ENCODE peak calls at places on chromosomes 3 and 15, in eight cellular contexts. U is endothelial cell of umbilical vein, A is heart right ventricle, M is neural progenitor cell, N is heart left ventricle, Q is IMR-90, T is body of pancreas, J is A549. C is an unnamed sample.

GRCh38 chr3:177401375-177401774 is 204.1 kb upstream of the TBL1XR1 start:
- DNase-seq in U (no peak), A (no peak), M (no peak), N (no peak), Q (no peak), T (no peak), J (no peak), C (no peak)

GRCh38 chr15:43911235-43911661 is 84.4 kb downstream of the WDR76 start:
- DNase-seq in U (peak), A (no peak), M (no peak), N (peak), Q (peak), T (no peak), J (peak), C (no peak)

GRCh38 chr15:77983708-77984445 is 93.6 kb downstream of the TBC1D2B start:
- DNase-seq in U (no peak), A (no peak), M (no peak), N (peak), Q (no peak), T (no peak), J (no peak), C (no peak)

GRCh38 chr3:8542190-8542980 is 40.8 kb downstream of the LMCD1 start:
- DNase-seq in U (no peak), A (no peak), M (no peak), N (no peak), Q (no peak), T (no peak), J (no peak), C (no peak)

GRCh38 chr3:184178522-184179138 is 4.0 kb downstream of the AP2M1 start:
- DNase-seq in U (no peak), A (no peak), M (no peak), N (no peak), Q (peak), T (no peak), J (no peak), C (no peak)

GRCh38 chr15:84980196-84981053 is 1.2 kb upstream of the PDE8A start:
- DNase-seq in U (peak), A (peak), M (peak), N (peak), Q (peak), T (peak), J (peak), C (no peak)

GRCh38 chr15:98120561-98120960 is 160.1 kb downstream of the ARRDC4 start:
- DNase-seq in U (no peak), A (no peak), M (no peak), N (no peak), Q (no peak), T (no peak), J (no peak), C (peak)

GRCh38 chr15:63396546-63396939 is 14.9 kb upstream of the CA12 start:
- DNase-seq in U (no peak), A (no peak), M (peak), N (no peak), Q (peak), T (peak), J (no peak), C (no peak)

GRCh38 chr3:72347819-72348319 is 500.4 kb downstream of the SHQ1 start:
- DNase-seq in U (peak), A (peak), M (peak), N (peak), Q (no peak), T (peak), J (no peak), C (peak)

GRCh38 chr15:44296625-44297524 is 8.4 kb downstream of the GOLM2 start:
- DNase-seq in U (peak), A (no peak), M (no peak), N (no peak), Q (peak), T (peak), J (peak), C (no peak)

GRCh38 chr15:76866008-76866407 is 39.1 kb downstream of the SCAPER start:
- DNase-seq in U (no peak), A (no peak), M (no peak), N (peak), Q (peak), T (no peak), J (no peak), C (no peak)

GRCh38 chr15:42157981-42158765 is 1.7 kb upstream of the PLA2G4F start:
- DNase-seq in U (no peak), A (no peak), M (no peak), N (no peak), Q (peak), T (no peak), J (no peak), C (no peak)

GRCh38 chr3:184532940-184533732 is 28.4 kb upstream of the EPHB3 start:
- DNase-seq in U (no peak), A (no peak), M (no peak), N (no peak), Q (no peak), T (no peak), J (no peak), C (no peak)

GRCh38 chr15:100958326-100959065 is 39.3 kb downstream of the LRRK1 start:
- DNase-seq in U (peak), A (no peak), M (no peak), N (no peak), Q (peak), T (no peak), J (peak), C (no peak)

GRCh38 chr3:123151251-123151705 is 50.5 kb upstream of the SEC22A start:
- DNase-seq in U (no peak), A (no peak), M (no peak), N (no peak), Q (no peak), T (no peak), J (no peak), C (no peak)
- H3K27ac ChIP-seq in U (no peak), A (no peak), M (no peak), N (no peak), Q (no peak), T (no peak), J (no peak), C (no peak)

GRCh38 chr3:59101091-59101738 is 51.4 kb upstream of the CFAP20DC start:
- DNase-seq in U (no peak), A (no peak), M (no peak), N (no peak), Q (no peak), T (no peak), J (no peak), C (peak)

GRCh38 chr3:59108091-59108815 is 58.4 kb upstream of the CFAP20DC start:
- DNase-seq in U (no peak), A (no peak), M (no peak), N (no peak), Q (peak), T (no peak), J (no peak), C (no peak)

GRCh38 chr3:59103552-59103951 is 53.7 kb upstream of the CFAP20DC start:
- DNase-seq in U (no peak), A (no peak), M (no peak), N (no peak), Q (no peak), T (no peak), J (no peak), C (no peak)

GRCh38 chr3:59106085-59106629 is 56.3 kb upstream of the CFAP20DC start:
- DNase-seq in U (no peak), A (no peak), M (no peak), N (no peak), Q (no peak), T (no peak), J (no peak), C (no peak)
- H3K27ac ChIP-seq in U (no peak), A (no peak), M (no peak), N (no peak), Q (no peak), T (no peak), J (no peak), C (no peak)

GRCh38 chr3:150960708-150961684 is 11.5 kb downstream of the CLRN1 start:
- DNase-seq in U (no peak), A (no peak), M (no peak), N (no peak), Q (no peak), T (no peak), J (no peak), C (no peak)
- H3K27ac ChIP-seq in U (no peak), A (no peak), M (no peak), N (no peak), Q (no peak), T (no peak), J (no peak), C (no peak)

GRCh38 chr3:85737846-85738245 is 779.1 kb downstream of the CADM2 start:
- DNase-seq in U (no peak), A (no peak), M (no peak), N (no peak), Q (peak), T (no peak), J (no peak), C (no peak)
- H3K27ac ChIP-seq in U (no peak), A (no peak), M (no peak), N (no peak), Q (no peak), T (no peak), J (peak), C (no peak)

GRCh38 chr15:67882487-67883227 is 42.8 kb upstream of the RNU6-1 start:
- DNase-seq in U (no peak), A (no peak), M (no peak), N (no peak), Q (peak), T (peak), J (no peak), C (no peak)
- H3K27ac ChIP-seq in U (no peak), A (no peak), M (no peak), N (no peak), Q (no peak), T (peak), J (peak), C (no peak)

GRCh38 chr3:172137287-172138030 is 98.1 kb downstream of the FNDC3B start:
- DNase-seq in U (peak), A (no peak), M (no peak), N (no peak), Q (no peak), T (no peak), J (no peak), C (no peak)

GRCh38 chr3:172134352-172134751 is 95.0 kb downstream of the FNDC3B start:
- DNase-seq in U (no peak), A (no peak), M (no peak), N (no peak), Q (no peak), T (no peak), J (no peak), C (no peak)

GRCh38 chr3:172135185-172135584 is 95.8 kb downstream of the FNDC3B start:
- DNase-seq in U (peak), A (no peak), M (no peak), N (no peak), Q (no peak), T (no peak), J (no peak), C (no peak)

GRCh38 chr3:172138031-172138538 is 98.7 kb downstream of the FNDC3B start:
- DNase-seq in U (no peak), A (no peak), M (no peak), N (no peak), Q (no peak), T (no peak), J (no peak), C (no peak)

DNA sequence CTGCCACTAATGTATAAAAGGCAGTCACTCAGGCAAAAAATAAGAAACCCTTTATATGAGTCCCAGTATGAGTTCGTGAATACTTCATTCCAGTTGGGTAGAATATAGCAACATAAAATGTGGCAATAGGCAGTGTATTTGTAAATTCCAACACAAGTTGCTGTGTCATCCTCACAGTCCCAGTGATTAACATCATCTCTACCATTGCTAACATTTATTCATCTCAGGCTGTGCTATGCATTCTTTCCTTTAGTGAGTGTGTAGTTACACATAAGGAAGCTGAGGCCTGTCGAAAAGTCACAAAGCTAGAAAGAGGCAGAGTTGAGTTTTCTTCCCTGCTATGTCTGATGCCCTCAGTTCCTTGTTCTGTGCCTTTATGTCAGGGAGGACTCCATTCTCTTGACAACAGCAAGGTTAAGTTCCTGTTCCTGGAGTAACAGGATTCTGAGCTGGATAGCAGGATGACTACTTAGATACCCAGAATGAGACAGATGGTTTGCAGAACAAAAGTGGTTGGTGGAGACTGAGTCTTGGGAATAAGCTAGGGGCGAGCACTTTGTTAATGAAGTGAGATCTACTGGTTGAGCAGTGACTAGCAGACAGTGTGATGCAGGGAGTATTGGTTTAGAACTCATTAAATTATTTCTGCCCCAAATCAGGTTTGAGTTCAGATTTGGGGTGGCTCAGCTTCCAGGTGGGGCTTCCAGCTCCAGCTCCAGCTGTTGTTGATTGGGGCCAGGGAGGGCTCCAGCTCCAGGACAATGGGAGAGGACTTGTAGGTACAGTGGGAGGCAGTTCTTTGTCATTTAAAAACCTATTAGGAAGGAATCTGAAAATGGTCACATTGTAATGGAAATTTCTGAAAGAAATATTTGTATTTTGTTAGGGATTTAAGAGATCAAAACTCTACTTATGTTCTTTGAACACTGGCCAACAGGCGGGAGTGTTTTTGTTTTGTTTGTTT is 96.7 kb downstream of the FNDC3B start:
- DNase-seq in U (peak), A (no peak), M (no peak), N (no peak), Q (peak), T (no peak), J (no peak), C (no peak)
- H3K27ac ChIP-seq in U (peak), A (no peak), M (peak), N (peak), Q (peak), T (peak), J (peak), C (peak)

GRCh38 chr3:3133490-3133889 is 6.8 kb downstream of the TRNT1 start:
- DNase-seq in U (no peak), A (no peak), M (no peak), N (no peak), Q (peak), T (no peak), J (no peak), C (no peak)
- H3K27ac ChIP-seq in U (no peak), A (no peak), M (no peak), N (no peak), Q (no peak), T (no peak), J (no peak), C (no peak)

DNA sequence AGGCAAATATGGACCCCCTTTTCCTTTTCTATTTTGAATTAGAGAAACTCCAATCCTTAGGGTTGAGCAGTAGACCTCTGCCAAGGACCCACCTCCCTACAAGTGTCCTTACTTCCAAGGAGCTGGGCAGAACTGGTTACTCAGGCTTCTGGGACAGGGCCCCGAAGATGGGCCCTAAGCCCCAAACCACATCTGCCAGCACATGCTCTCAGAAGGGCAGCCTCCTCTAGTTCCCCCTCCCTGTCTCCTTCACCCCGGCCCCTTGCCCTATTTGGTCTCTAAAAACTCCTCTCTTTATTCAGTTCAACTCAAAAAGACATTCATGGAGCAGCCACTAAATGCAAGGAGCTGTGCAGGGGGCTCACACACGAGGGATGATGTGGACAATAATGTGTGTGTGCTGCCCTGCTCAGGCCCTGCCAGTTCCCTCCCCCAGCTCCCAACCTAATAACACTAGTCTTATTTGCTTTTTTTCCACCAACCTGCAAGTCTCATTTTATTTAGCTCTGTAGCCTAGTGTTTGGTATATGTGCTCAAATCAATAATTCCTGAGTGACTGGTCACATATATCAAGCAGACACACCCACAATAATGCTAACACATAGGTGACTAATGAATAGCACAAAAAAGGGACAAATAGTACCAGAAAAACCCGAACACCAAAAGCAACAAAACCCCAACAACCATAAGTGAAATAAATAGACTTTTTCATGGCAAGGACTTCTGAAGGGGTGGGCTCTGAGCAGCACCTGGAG is 12.2 kb downstream of the ZDHHC3 start:
- DNase-seq in U (no peak), A (no peak), M (no peak), N (no peak), Q (no peak), T (no peak), J (no peak), C (no peak)
- H3K27ac ChIP-seq in U (no peak), A (no peak), M (no peak), N (no peak), Q (no peak), T (no peak), J (no peak), C (peak)

DNA sequence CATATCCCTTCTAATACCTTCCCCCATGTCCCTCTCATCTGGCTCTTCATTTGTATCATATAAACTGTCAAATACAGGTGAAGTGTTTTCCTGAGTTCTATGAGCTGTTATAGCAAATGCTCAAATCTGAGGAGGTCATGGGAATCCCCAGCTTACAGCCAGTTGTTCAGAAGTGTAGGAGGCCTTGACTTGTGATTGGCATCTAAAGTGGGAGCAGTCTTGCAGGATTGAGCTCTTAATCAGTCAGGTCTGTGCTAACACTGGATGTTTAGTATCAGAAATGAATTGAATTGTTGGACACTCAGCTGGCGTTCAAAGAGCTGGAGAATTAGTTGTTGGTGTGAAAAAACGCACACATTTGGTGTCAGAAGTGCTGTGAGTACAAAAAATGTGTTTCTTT is 64.9 kb downstream of the IFT57 start:
- DNase-seq in U (no peak), A (no peak), M (no peak), N (no peak), Q (no peak), T (no peak), J (no peak), C (no peak)
- H3K27ac ChIP-seq in U (no peak), A (no peak), M (no peak), N (no peak), Q (no peak), T (no peak), J (no peak), C (no peak)

GRCh38 chr3:62538706-62539356 is 165.5 kb upstream of the FEZF2 start:
- DNase-seq in U (no peak), A (no peak), M (peak), N (no peak), Q (no peak), T (no peak), J (no peak), C (no peak)
- H3K27ac ChIP-seq in U (no peak), A (no peak), M (no peak), N (no peak), Q (no peak), T (no peak), J (no peak), C (no peak)